ENCODE peak calls at places on chromosomes 1 and 21, in five cellular contexts. K is hypothalamus; H is CD8-positive, alpha-beta T cell; U is pons; Q is EL. B is an unnamed sample.

GRCh38 chr1:212630159-212630900 is 21.8 kb downstream of the ATF3 start:
- DNase-seq in U (peak), K (no peak), H (peak), Q (peak), B (peak)

GRCh38 chr1:106200711-106201110 is 855.8 kb upstream of the PRMT6 start:
- DNase-seq in Q (no peak), U (no peak), K (no peak), H (no peak), B (no peak)

GRCh38 chr1:245797592-245798366 is 643.0 kb downstream of the KIF26B start:
- DNase-seq in H (no peak), Q (no peak), U (no peak), K (no peak), B (no peak)

GRCh38 chr21:21324297-21324696 is 326.1 kb downstream of the NCAM2 start:
- DNase-seq in Q (no peak), U (no peak), K (no peak), H (no peak), B (no peak)

GRCh38 chr1:90561926-90562325 is 155.2 kb downstream of the BARHL2 start:
- DNase-seq in U (no peak), K (no peak), Q (no peak), H (no peak), B (no peak)

GRCh38 chr1:151898519-151898991 is 10.8 kb downstream of the THEM4 start:
- DNase-seq in U (no peak), K (no peak), H (peak), Q (peak), B (no peak)

GRCh38 chr1:238451006-238451405 is 560.3 kb upstream of the ZP4 start:
- DNase-seq in H (no peak), Q (peak), U (no peak), K (no peak), B (no peak)

GRCh38 chr1:100643430-100644196 is 75.9 kb upstream of the VCAM1 start:
- DNase-seq in U (no peak), K (no peak), H (no peak), Q (no peak), B (no peak)

GRCh38 chr1:55081188-55081904 is 42.0 kb downstream of the PCSK9 start:
- DNase-seq in H (no peak), Q (peak), K (no peak), U (no peak), B (no peak)

GRCh38 chr1:72435025-72435424 is 152.7 kb upstream of the NEGR1 start:
- DNase-seq in U (peak), H (no peak), K (no peak), Q (peak), B (no peak)

GRCh38 chr1:8816831-8817412 is 518 bp downstream of the RERE start:
- DNase-seq in U (peak), K (peak), H (no peak), Q (peak), B (no peak)

B was measured in GDM1.